ENCODE peak calls at places on chromosomes 7 and 10, in nine cellular contexts. V is Daoy; L is IMR-90; O is sciatic nerve; X is CD8-positive, alpha-beta T cell; E is mammary epithelial cell; Z is SK-MEL-5; K is lower lobe of right lung; N is right cardiac atrium. P is an unnamed sample.

GRCh38 chr10:118584181-118584954 is 11.1 kb downstream of the PRLHR start:
- DNase-seq in O (no peak), E (peak), Z (no peak), X (no peak), L (peak), K (no peak), V (peak), N (no peak), P (peak)

GRCh38 chr7:18429547-18429946 is 66.0 kb upstream of the HDAC9 start:
- DNase-seq in L (peak), X (no peak), K (no peak), O (no peak), Z (no peak), N (no peak), V (no peak), E (peak), P (no peak)

GRCh38 chr7:70506463-70506862 is 625.5 kb upstream of the GALNT17 start:
- DNase-seq in V (peak), X (no peak), O (no peak), L (no peak), E (no peak), Z (no peak), N (no peak), K (no peak), P (no peak)

GRCh38 chr7:64875258-64875657 is 27.8 kb upstream of the ZNF273 start:
- DNase-seq in E (no peak), K (no peak), L (no peak), X (no peak), Z (no peak), N (no peak), O (no peak), V (no peak), P (no peak)

GRCh38 chr7:29991937-29992336 is 2.3 kb upstream of the SCRN1 start:
- DNase-seq in K (no peak), X (no peak), L (no peak), V (no peak), N (no peak), E (no peak), O (no peak), Z (no peak), P (no peak)

GRCh38 chr7:111711426-111712065 is 149.3 kb upstream of the IMMP2L start:
- DNase-seq in N (no peak), V (no peak), O (no peak), K (no peak), L (no peak), Z (no peak), E (peak), X (no peak), P (no peak)

GRCh38 chr10:4529266-4529665 is 296.7 kb upstream of the AKR1E2 start:
- DNase-seq in N (no peak), L (no peak), V (no peak), X (no peak), E (no peak), K (no peak), O (no peak), Z (no peak), P (no peak)

GRCh38 chr10:49646256-49646870 is 32.5 kb downstream of the CHAT start:
- DNase-seq in L (no peak), N (no peak), E (peak), Z (no peak), O (peak), X (no peak), K (no peak), V (no peak), P (no peak)

GRCh38 chr10:22723343-22723779 is 9.0 kb upstream of the PIP4K2A start:
- DNase-seq in V (no peak), K (no peak), Z (no peak), E (no peak), O (no peak), X (no peak), N (no peak), L (no peak), P (no peak)

GRCh38 chr10:24952146-24952700 is at the start of gene PRTFDC1:
- DNase-seq in E (no peak), V (peak), N (peak), X (peak), K (peak), L (no peak), O (peak), Z (no peak), P (no peak)

GRCh38 chr10:78985973-78986372 is 82.8 kb upstream of the ZMIZ1 start:
- DNase-seq in L (no peak), O (no peak), E (no peak), N (peak), Z (no peak), V (no peak), X (no peak), K (no peak), P (no peak)

GRCh38 chr7:91187061-91187460 is 77.2 kb upstream of the FZD1 start:
- DNase-seq in N (no peak), V (no peak), O (no peak), Z (no peak), E (no peak), L (no peak), K (no peak), X (no peak), P (no peak)

GRCh38 chr10:3926675-3927525 is 141.9 kb upstream of the KLF6 start:
- DNase-seq in L (peak), X (no peak), O (no peak), K (no peak), Z (no peak), N (peak), E (peak), V (peak), P (no peak)

GRCh38 chr7:7816816-7817536 is 98.6 kb upstream of the RPA3 start:
- DNase-seq in Z (no peak), K (no peak), E (no peak), N (no peak), X (no peak), L (no peak), V (no peak), O (no peak), P (no peak)

GRCh38 chr7:91228327-91228726 is 35.9 kb upstream of the FZD1 start:
- DNase-seq in V (no peak), X (no peak), K (no peak), L (peak), E (peak), Z (no peak), O (no peak), N (no peak), P (no peak)

GRCh38 chr7:86469680-86470295 is 173.9 kb upstream of the GRM3 start:
- DNase-seq in Z (peak), X (peak), E (peak), N (peak), K (no peak), V (peak), O (no peak), L (peak), P (peak)

GRCh38 chr7:76427635-76428034 is 2.9 kb downstream of the ZP3 start:
- DNase-seq in Z (no peak), N (no peak), O (peak), K (no peak), E (no peak), L (no peak), V (no peak), X (no peak), P (no peak)

GRCh38 chr10:97796651-97797050 is 24.9 kb upstream of the SFRP5 start:
- DNase-seq in E (no peak), X (no peak), L (no peak), Z (peak), K (no peak), O (no peak), N (no peak), V (no peak), P (no peak)

GRCh38 chr7:93147358-93147757 is 827 bp downstream of the SAMD9L start:
- DNase-seq in K (no peak), Z (peak), E (peak), L (peak), N (peak), V (peak), O (peak), X (peak), P (peak)

GRCh38 chr10:117449636-117450035 is 74.4 kb upstream of the PDZD8 start:
- DNase-seq in O (no peak), Z (no peak), N (no peak), L (no peak), X (no peak), K (no peak), E (no peak), V (no peak), P (peak)

GRCh38 chr7:80028717-80029116 is 105.9 kb upstream of the GNAI1 start:
- DNase-seq in V (no peak), K (no peak), L (no peak), X (no peak), E (no peak), N (no peak), Z (no peak), O (no peak), P (no peak)

GRCh38 chr10:32367793-32368453 is 21.0 kb upstream of the EPC1 start:
- DNase-seq in L (peak), X (peak), N (peak), E (peak), O (peak), V (peak), K (no peak), Z (peak), P (peak)

GRCh38 chr10:88261152-88261551 is 322.0 kb downstream of the RNLS start:
- DNase-seq in E (no peak), L (no peak), V (no peak), O (no peak), X (no peak), Z (no peak), N (no peak), K (no peak), P (no peak)

P was measured in MG63.